ENCODE peak calls at places on chromosomes 12 and 14, in seven cellular contexts. H is left ventricle myocardium inferior, E is heart right ventricle, V is IMR-90, W is lower lobe of right lung, M is mammary epithelial cell, S is heart left ventricle. U is an unnamed sample. For H3K4me1, the result is how much of the 10 kb centered on the place peaks cover.

GRCh38 chr14:34021096-34021495 is 70.2 kb upstream of the EGLN3 start:
- DNase-seq in H (no peak), E (no peak), V (no peak), W (no peak), M (no peak), S (no peak), U (no peak)

GRCh38 chr14:99239661-99240092 is 32.3 kb downstream of the BCL11B start:
- DNase-seq in H (no peak), E (no peak), V (no peak), W (no peak), M (peak), S (no peak), U (no peak)

GRCh38 chr12:96368233-96368632 is 32.0 kb downstream of the CDK17 start:
- DNase-seq in H (peak), E (peak), V (no peak), W (no peak), M (peak), S (no peak), U (no peak)

GRCh38 chr12:57632369-57632897 is 568 bp downstream of the B4GALNT1 start:
- DNase-seq in H (no peak), E (no peak), V (no peak), W (no peak), M (peak), S (no peak), U (peak)

GRCh38 chr14:56821807-56822615 is 11.7 kb upstream of the OTX2 start:
- DNase-seq in H (no peak), E (no peak), V (no peak), W (no peak), M (no peak), S (no peak), U (no peak)

GRCh38 chr12:76242813-76243540 is 105.2 kb downstream of the BBS10 start:
- DNase-seq in H (no peak), E (no peak), V (peak), W (no peak), M (no peak), S (no peak), U (no peak)

GRCh38 chr12:63955831-63956685 is 111.6 kb downstream of the SRGAP1 start:
- DNase-seq in H (no peak), E (no peak), V (peak), W (no peak), M (no peak), S (no peak), U (no peak)

GRCh38 chr12:22993639-22994038 is 368.7 kb downstream of the ETNK1 start:
- DNase-seq in H (no peak), E (no peak), V (no peak), W (no peak), M (peak), S (no peak), U (no peak)

GRCh38 chr14:70804556-70805162 is 4.7 kb downstream of the MAP3K9 start:
- DNase-seq in H (no peak), E (no peak), V (peak), W (no peak), M (no peak), S (no peak), U (no peak)

GRCh38 chr12:49866859-49867579 is 24.1 kb upstream of the BCDIN3D start:
- DNase-seq in H (peak), E (peak), V (peak), W (peak), M (peak), S (peak), U (no peak)

GRCh38 chr12:93108958-93109357 is 179.9 kb upstream of the EEA1 start:
- DNase-seq in H (no peak), E (no peak), V (peak), W (no peak), M (no peak), S (no peak), U (no peak)

GRCh38 chr12:81128930-81129554 is 51.2 kb downstream of the ACSS3 start:
- DNase-seq in H (no peak), E (peak), V (peak), W (no peak), M (peak), S (peak), U (no peak)

GRCh38 chr12:50662121-50662480 is 101.8 kb upstream of the ATF1 start:
- DNase-seq in H (no peak), E (no peak), V (no peak), W (no peak), M (no peak), S (no peak), U (no peak)

GRCh38 chr12:20460956-20461355 is 92.6 kb downstream of the PDE3A start:
- DNase-seq in H (no peak), E (no peak), V (no peak), W (no peak), M (no peak), S (no peak), U (no peak)

GRCh38 chr12:20459920-20460319 is 91.6 kb downstream of the PDE3A start:
- DNase-seq in H (no peak), E (no peak), V (no peak), W (no peak), M (no peak), S (no peak), U (no peak)

DNA sequence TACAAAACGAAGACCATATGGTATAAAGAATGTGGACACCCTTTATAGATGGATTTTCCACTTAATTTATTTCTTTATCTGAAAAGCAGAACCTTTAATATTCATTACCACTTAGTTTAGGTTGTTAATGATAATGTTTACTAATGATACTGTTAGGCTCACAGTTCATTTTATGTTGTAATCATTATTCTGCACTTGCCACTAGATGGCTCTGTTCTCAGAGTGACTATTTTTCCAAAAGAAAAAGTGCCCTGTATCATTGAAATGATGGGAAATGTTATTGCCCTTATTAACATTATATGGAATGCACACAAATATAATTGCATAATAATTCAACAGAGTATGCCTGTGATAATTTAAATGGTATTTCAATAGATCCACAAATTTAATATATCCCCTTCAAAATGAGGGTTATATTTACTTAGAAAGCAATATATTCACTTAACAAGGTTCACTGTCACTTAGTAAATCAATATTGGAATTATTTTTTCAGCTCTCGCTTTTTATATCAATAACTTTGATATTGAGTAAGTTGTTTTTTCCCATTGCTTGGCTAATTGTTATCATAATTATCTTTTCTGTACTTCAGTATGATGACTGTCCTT is 95.7 kb downstream of the PDE3A start:
- DNase-seq in H (no peak), E (no peak), V (peak), W (no peak), M (no peak), S (no peak), U (no peak)
- H3K27ac ChIP-seq in H (peak), E (no peak), V (no peak), W (no peak), M (no peak), S (peak), U (no peak)

DNA sequence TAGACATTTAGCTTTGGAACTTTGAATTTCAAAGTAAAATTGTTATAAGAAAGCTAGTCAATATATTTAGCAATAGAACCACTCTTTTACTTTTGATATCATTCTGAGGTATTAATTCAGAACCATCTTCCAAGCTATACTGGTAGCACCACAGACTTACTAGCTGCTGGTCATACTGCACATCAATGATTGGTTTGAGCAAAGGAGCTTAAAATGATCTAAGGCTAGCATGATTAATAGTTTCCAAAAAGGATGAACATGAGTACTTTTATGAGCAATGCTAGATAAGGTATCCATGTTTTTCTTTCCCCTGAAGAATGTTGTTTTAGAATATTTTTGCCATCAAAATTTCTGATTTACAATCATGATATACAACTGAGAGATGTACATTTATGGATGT is 17.2 kb downstream of the CNIH1 start:
- DNase-seq in H (no peak), E (no peak), V (no peak), W (no peak), M (no peak), S (no peak), U (no peak)
- H3K4me1 ChIP-seq in H (under half), E (under half), V (under half), W (under half), M (under half), S (under half), U (under half)

DNA sequence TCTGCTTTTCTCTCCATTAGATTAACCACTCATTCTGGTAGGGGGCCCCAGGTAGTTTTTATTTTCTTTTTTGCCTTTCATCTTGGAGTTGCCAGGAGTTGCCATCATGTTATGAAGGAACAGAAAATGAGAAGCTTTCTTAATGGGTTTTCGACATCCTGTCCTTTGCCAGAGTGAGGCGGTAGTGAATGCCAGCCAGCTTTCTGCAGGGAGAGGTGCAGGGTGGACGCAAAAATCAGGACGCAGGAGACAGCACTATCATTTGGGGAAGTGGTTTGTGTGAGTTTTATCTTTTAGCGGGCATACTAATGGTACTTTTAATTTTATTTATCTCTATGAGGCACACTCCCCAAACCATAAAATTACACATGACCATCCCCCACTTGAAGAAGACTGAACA is 1.7 kb downstream of the RASSF8 start:
- DNase-seq in H (peak), E (peak), V (peak), W (no peak), M (peak), S (peak), U (no peak)
- TF ChIP-seq CTCF in H (no peak), E (no peak), V (peak), W (no peak), M (peak), S (no peak), U (peak)

DNA sequence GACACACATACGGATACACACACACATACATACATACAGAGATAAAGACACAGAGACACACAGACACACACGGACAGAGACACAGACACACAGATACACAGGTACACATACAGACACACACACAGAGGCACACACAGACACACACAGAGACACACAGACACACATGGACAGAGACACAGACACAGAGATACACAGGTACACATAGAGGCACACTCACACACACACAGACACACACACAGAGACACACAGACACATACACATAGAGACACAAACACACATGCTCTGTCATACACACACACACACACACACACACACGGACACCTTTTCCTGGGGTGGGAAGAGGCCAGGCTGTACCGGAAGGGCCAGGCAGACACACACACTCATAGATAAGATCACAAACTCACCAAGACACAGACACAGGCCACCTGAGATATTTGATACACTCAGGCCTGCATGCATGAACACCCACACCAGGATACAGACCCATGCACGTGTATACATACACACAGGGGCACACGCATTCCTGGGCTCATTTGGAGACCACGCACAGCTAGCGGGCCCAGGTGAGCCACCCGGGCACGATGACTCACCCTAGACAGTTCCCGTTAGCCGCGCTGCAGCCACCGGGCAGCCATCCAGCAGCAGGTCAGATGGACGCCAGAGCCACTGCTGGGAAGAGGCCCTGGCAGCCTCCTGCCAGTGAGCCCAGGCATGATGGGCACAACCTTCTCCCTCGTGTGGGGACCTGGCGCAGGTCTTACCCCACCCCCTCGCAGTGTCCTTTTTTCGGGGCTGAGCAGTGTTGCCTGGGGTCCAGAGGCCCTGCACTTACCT is 1.8 kb upstream of the AHNAK2 start:
- DNase-seq in H (peak), E (peak), V (peak), W (peak), M (peak), S (peak), U (peak)
- H3K27ac ChIP-seq in H (peak), E (peak), V (no peak), W (no peak), M (no peak), S (no peak), U (peak)

GRCh38 chr14:92539419-92539818 is 25.8 kb downstream of the RIN3 start:
- DNase-seq in H (no peak), E (no peak), V (peak), W (peak), M (no peak), S (no peak), U (no peak)
- H3K4me1 ChIP-seq in H (half or more), E (under half), V (under half), W (half or more), M (under half), S (under half), U (under half)

GRCh38 chr14:69247691-69248440 is 12.1 kb upstream of the GALNT16 start:
- DNase-seq in H (no peak), E (no peak), V (peak), W (no peak), M (no peak), S (no peak), U (no peak)
- TF ChIP-seq CTCF in H (peak), E (no peak), V (peak), W (no peak), M (peak), S (no peak), U (peak)

GRCh38 chr12:26633591-26634210 is 199.3 kb downstream of the ITPR2 start:
- DNase-seq in H (no peak), E (no peak), V (peak), W (no peak), M (peak), S (no peak), U (no peak)
- H3K27ac ChIP-seq in H (no peak), E (no peak), V (no peak), W (no peak), M (no peak), S (no peak), U (no peak)